ENCODE peak calls at places on chromosomes 7 and 10, in eight cellular contexts. V is dorsolateral prefrontal cortex, C is epithelial cell of esophagus, L is lung, R is colonic mucosa, X is fibroblast of mammary gland, J is heart right ventricle, Y is choroid plexus epithelial cell. H is an unnamed sample.

GRCh38 chr7:2164156-2164555 is 68.6 kb downstream of the MAD1L1 start:
- DNase-seq in V (no peak), C (no peak), L (no peak), R (no peak), X (no peak), J (no peak), Y (no peak), H (no peak)

GRCh38 chr7:110386006-110386405 is 704.9 kb upstream of the LRRN3 start:
- DNase-seq in V (no peak), C (peak; percentile 20), L (no peak), R (no peak), X (no peak), J (no peak), Y (no peak), H (no peak)

GRCh38 chr7:124088590-124088989 is 55.7 kb upstream of the TMEM229A start:
- DNase-seq in V (no peak), C (peak; percentile 31), L (no peak), R (no peak), X (no peak), J (no peak), Y (no peak), H (no peak)

GRCh38 chr7:18416988-18417387 is 78.6 kb upstream of the HDAC9 start:
- DNase-seq in V (no peak), C (no peak), L (no peak), R (no peak), X (no peak), J (no peak), Y (no peak), H (no peak)

GRCh38 chr7:14071045-14071444 is 81.6 kb upstream of the ETV1 start:
- DNase-seq in V (no peak), C (no peak), L (no peak), R (no peak), X (no peak), J (no peak), Y (no peak), H (no peak)

GRCh38 chr10:93711891-93712290 is 9.5 kb upstream of the FRA10AC1 start:
- DNase-seq in V (no peak), C (peak; percentile 40), L (no peak), R (no peak), X (peak; percentile 69), J (no peak), Y (peak; percentile 6), H (no peak)

GRCh38 chr10:96830511-96831199 is 1.4 kb upstream of the LCOR start:
- DNase-seq in V (no peak), C (peak; percentile 87), L (peak; percentile 74), R (peak; percentile 92), X (peak; percentile 73), J (peak; percentile 54), Y (peak; percentile 83), H (no peak)

GRCh38 chr7:24825931-24826661 is 68.8 kb upstream of the GSDME start:
- DNase-seq in V (no peak), C (peak; percentile 89), L (peak; percentile 36), R (peak; percentile 83), X (peak; percentile 75), J (no peak), Y (peak; percentile 72), H (no peak)

GRCh38 chr7:149855368-149856305 is 17.5 kb downstream of the ZNF862 start:
- DNase-seq in V (no peak), C (peak; percentile 39), L (no peak), R (no peak), X (peak; percentile 71), J (no peak), Y (peak; percentile 97), H (no peak)

GRCh38 chr7:46744957-46745699 is 824.1 kb upstream of the IGFBP3 start:
- DNase-seq in V (no peak), C (no peak), L (no peak), R (no peak), X (no peak), J (no peak), Y (no peak), H (no peak)

GRCh38 chr7:72152171-72153131 is 259.7 kb downstream of the CALN1 start:
- DNase-seq in V (peak; percentile 33), C (no peak), L (no peak), R (no peak), X (no peak), J (no peak), Y (no peak), H (peak; percentile 62)

GRCh38 chr7:118870187-118870586 is 645.7 kb downstream of the ANKRD7 start:
- DNase-seq in V (no peak), C (peak; percentile 57), L (no peak), R (no peak), X (no peak), J (no peak), Y (peak; percentile 0), H (no peak)
- TF ChIP-seq CTCF in V (peak; percentile 43), C (peak; percentile 64), L (no peak), R (no peak), X (no peak), J (no peak), Y (no peak), H (no peak)

GRCh38 chr7:37848297-37848696 is at the start of gene NME8:
- DNase-seq in V (no peak), C (no peak), L (no peak), R (no peak), X (no peak), J (no peak), Y (no peak), H (no peak)

DNA sequence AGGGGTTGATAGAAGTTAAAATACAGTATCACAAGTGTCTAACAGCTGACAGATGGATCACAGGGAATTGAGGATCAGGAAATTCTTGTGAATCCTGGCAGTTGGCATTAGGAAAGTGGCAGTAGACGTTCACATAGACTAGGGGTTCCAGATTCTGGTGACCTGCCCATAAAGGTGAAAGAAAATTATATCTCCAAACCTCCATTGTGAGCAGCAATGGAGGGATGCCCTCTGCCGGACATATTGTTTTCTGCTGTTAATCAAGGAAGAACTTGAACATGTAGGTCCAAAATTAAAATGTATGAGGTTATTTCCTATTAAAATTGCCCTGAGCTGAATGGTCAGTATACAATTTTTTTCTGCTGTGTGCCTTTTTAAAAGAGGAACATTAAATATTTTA is 5.1 kb downstream of the NME8 start:
- DNase-seq in V (no peak), C (peak; percentile 32), L (no peak), R (no peak), X (no peak), J (no peak), Y (peak; percentile 5), H (no peak)
- TF ChIP-seq CTCF in V (peak; percentile 8), C (peak; percentile 52), L (no peak), R (no peak), X (peak; percentile 19), J (no peak), Y (peak; percentile 40), H (no peak)

DNA sequence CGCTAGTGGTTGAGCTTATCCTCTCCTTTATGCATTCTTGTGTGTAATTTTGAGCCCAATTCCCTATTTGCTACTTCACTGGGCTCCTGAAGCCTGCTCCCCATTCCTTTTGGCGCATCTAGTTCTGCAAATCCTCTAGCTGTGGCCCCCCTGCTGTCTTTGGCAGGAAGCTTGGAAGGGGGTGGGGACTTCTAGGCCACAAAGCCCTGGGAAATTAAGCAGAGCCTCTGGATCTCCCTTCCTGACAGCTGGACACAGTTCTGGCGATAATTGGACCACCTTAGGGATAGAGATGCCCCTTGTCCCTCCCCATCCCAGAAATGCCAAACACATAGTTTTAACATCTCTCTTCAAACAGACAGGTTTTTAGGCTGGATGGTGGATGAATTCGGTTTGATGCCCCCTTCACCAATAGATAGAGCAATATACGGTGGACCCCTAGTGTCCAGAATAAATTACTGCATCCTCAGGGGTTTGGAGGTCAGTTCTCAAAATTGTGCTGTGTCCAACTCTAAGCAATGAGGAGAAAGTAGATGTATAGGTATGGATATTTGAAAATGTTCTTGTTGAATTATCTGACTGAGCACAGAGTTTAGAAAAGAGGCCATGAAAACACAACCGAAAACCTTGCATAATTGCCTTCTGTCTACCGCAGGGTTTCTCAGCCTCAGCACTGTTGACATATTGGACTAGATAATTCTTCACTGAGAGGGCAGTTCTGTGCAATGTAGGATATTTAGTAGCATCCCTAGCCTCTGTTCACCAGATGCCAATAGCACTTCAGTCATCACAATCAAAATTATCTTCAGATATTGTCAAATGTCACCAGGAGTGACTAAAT is 75.5 kb downstream of the PAPSS2 start:
- DNase-seq in V (no peak), C (peak; percentile 37), L (no peak), R (no peak), X (peak; percentile 50), J (peak; percentile 35), Y (peak; percentile 81), H (no peak)
- TF ChIP-seq CTCF in V (peak; percentile 79), C (peak; percentile 75), L (peak; percentile 70), R (peak; percentile 75), X (peak; percentile 72), J (peak; percentile 80), Y (peak; percentile 76), H (peak; percentile 80)

GRCh38 chr7:40763319-40764287 is 628.8 kb downstream of the SUGCT start:
- DNase-seq in V (no peak), C (peak; percentile 7), L (no peak), R (no peak), X (peak; percentile 14), J (no peak), Y (peak; percentile 66), H (no peak)

GRCh38 chr7:40760293-40760964 is 625.6 kb downstream of the SUGCT start:
- DNase-seq in V (no peak), C (peak; percentile 33), L (no peak), R (no peak), X (no peak), J (no peak), Y (no peak), H (no peak)

GRCh38 chr7:40758590-40758989 is 623.8 kb downstream of the SUGCT start:
- DNase-seq in V (no peak), C (no peak), L (no peak), R (no peak), X (no peak), J (no peak), Y (no peak), H (no peak)

GRCh38 chr7:40760997-40761396 is 626.2 kb downstream of the SUGCT start:
- DNase-seq in V (no peak), C (no peak), L (no peak), R (no peak), X (no peak), J (no peak), Y (no peak), H (no peak)

DNA sequence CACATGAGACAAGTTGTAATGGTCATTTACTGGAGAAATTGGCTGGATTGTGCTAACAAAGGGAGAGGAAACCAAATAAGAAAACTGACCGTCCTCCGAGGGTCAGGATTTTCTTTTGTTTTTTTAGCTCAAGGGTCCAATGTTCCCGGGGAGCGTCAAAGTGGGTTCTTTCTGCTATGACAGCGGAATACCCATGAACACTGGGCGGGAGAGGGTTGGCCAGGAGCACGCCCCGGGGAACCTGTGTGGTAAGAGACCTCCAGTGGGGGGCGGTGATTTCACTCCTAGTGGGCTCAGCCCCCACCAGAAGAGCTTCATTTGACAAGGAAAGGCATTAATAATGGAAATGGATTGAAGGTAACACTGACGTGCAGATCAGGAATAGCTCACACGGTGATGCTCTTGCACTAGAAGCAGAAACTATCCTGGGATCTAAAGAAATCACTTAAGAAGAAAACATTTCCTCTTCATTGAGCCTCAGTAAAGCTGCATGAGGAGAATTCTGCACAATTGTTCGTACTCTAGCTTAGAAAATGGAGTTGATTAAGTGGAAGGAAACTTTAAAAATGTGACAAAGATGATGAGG is 627.0 kb downstream of the SUGCT start:
- DNase-seq in V (no peak), C (peak; percentile 12), L (no peak), R (no peak), X (peak; percentile 15), J (no peak), Y (peak; percentile 62), H (no peak)
- TF ChIP-seq CTCF in V (no peak), C (peak; percentile 51), L (no peak), R (no peak), X (no peak), J (no peak), Y (peak; percentile 51), H (peak; percentile 23)

H was measured in esophagus muscularis mucosa.